ENCODE peak calls at places on chromosome 18, in four cellular contexts. I is activated T-cell treated with anti-CD3 and anti-CD28 coated beads for 1 hour, B is NCI-H748 treated with DMSO at 0.1 percent for 48 hours, H is AG04450. V is an unnamed sample.

GRCh38 chr18:45871655-45872054 is 46.2 kb downstream of the SIGLEC15 start:
- DNase-seq in I (no peak), B (no peak), H (no peak), V (no peak)

GRCh38 chr18:79395761-79396404 is at the start of gene NFATC1:
- DNase-seq in I (peak; percentile 67), H (no peak), B (peak; percentile 38), V (no peak)

GRCh38 chr18:78801011-78801410 is 178.6 kb upstream of the SALL3 start:
- DNase-seq in H (no peak), B (no peak), I (no peak), V (no peak)

GRCh38 chr18:35934891-35935290 is 37.6 kb upstream of the RMP24 start:
- DNase-seq in I (no peak), H (no peak), B (no peak), V (no peak)

GRCh38 chr18:42611134-42611533 is 504.4 kb downstream of the RIT2 start:
- DNase-seq in I (no peak), H (no peak), B (no peak), V (no peak)

GRCh38 chr18:30971338-30971956 is 71.1 kb downstream of the DSC3 start:
- DNase-seq in B (peak; percentile 40), I (no peak), H (no peak), V (peak; percentile 79)

GRCh38 chr18:43526436-43527150 is 249.3 kb upstream of the SYT4 start:
- DNase-seq in I (no peak), H (no peak), B (peak; percentile 81), V (no peak)

GRCh38 chr18:77711096-77711495 is 461.4 kb downstream of the GALR1 start:
- DNase-seq in H (no peak), B (no peak), I (no peak), V (peak; percentile 57)

GRCh38 chr18:37394610-37394965 is 171.0 kb downstream of the CELF4 start:
- DNase-seq in H (no peak), B (no peak), I (no peak), V (no peak)

V was measured in NCI-H510A treated with DMSO at 0.1 percent for 48 hours.